ENCODE peak calls at places on chromosomes 7 and 10, in eight cellular contexts. U is choroid plexus epithelial cell; K is foreskin fibroblast; J is COR-L47; I is lung; H is activated naive CD8-positive, alpha-beta T cell treated with anti-CD3 and anti-CD28 coated beads, Interleukin-2, amount 50 U/mL, for 16 hours; O is NCI-H1092 treated with DMSO at 0.1 percent for 48 hours; M is hypothalamus. Y is an unnamed sample.

GRCh38 chr7:107355616-107356015 is 114.2 kb upstream of the GPR22 start:
- DNase-seq in U (peak; percentile 14), K (no peak), J (no peak), I (no peak), H (no peak), O (no peak), M (no peak), Y (no peak)

GRCh38 chr7:1964913-1965578 is 267.7 kb downstream of the MAD1L1 start:
- DNase-seq in U (no peak), K (no peak), J (no peak), I (no peak), H (no peak), O (no peak), M (no peak), Y (no peak)

GRCh38 chr10:30974355-30974754 is 57.3 kb downstream of the ZNF438 start:
- DNase-seq in U (no peak), K (peak; percentile 72), J (no peak), I (no peak), H (no peak), O (no peak), M (no peak), Y (no peak)

GRCh38 chr7:18903676-18904075 is 213.8 kb downstream of the TWIST1 start:
- DNase-seq in U (no peak), K (peak; percentile 63), J (no peak), I (no peak), H (no peak), O (no peak), M (no peak), Y (no peak)

GRCh38 chr10:57692255-57692980 is 575.3 kb downstream of the IPMK start:
- DNase-seq in U (peak; percentile 98), K (peak; percentile 89), J (no peak), I (no peak), H (no peak), O (no peak), M (no peak), Y (no peak)

GRCh38 chr7:109793-110556 is 82.4 kb upstream of the FAM20C start:
- DNase-seq in U (no peak), K (no peak), J (no peak), I (no peak), H (no peak), O (no peak), M (no peak), Y (no peak)

GRCh38 chr7:87316846-87317545 is 28.5 kb upstream of the CROT start:
- DNase-seq in U (peak; percentile 89), K (peak; percentile 89), J (no peak), I (no peak), H (no peak), O (no peak), M (no peak), Y (no peak)

GRCh38 chr10:3781458-3782098 is 3.4 kb downstream of the KLF6 start:
- DNase-seq in U (peak; percentile 80), K (peak; percentile 69), J (no peak), I (no peak), H (no peak), O (no peak), M (no peak), Y (no peak)

GRCh38 chr7:134406431-134406830 is 52.5 kb downstream of the AKR1B1 start:
- DNase-seq in U (no peak), K (no peak), J (no peak), I (no peak), H (no peak), O (no peak), M (no peak), Y (no peak)

GRCh38 chr10:114623661-114624294 is 34.3 kb downstream of the ABLIM1 start:
- DNase-seq in U (peak; percentile 77), K (peak; percentile 87), J (peak; percentile 60), I (no peak), H (no peak), O (no peak), M (no peak), Y (no peak)

GRCh38 chr7:131105294-131105802 is 222.3 kb upstream of the MKLN1 start:
- DNase-seq in U (peak; percentile 34), K (no peak), J (no peak), I (no peak), H (no peak), O (peak; percentile 41), M (no peak), Y (peak; percentile 28)

GRCh38 chr10:108090476-108091215 is 926.1 kb upstream of the SORCS1 start:
- DNase-seq in U (no peak), K (no peak), J (no peak), I (no peak), H (no peak), O (no peak), M (no peak), Y (no peak)

GRCh38 chr10:121854809-121855445 is 72.9 kb downstream of the ATE1 start:
- DNase-seq in U (no peak), K (no peak), J (no peak), I (no peak), H (no peak), O (no peak), M (no peak), Y (no peak)

GRCh38 chr7:12458520-12459131 is 55.0 kb upstream of the VWDE start:
- DNase-seq in U (peak; percentile 73), K (peak; percentile 72), J (peak; percentile 57), I (no peak), H (no peak), O (peak; percentile 82), M (no peak), Y (peak; percentile 51)

GRCh38 chr7:149238051-149238450 is 1.4 kb upstream of the ZNF212 start:
- DNase-seq in U (no peak), K (no peak), J (no peak), I (no peak), H (no peak), O (no peak), M (no peak), Y (no peak)